ENCODE peak calls at places on chromosomes 5 and 9, in five cellular contexts. U is heart left ventricle, Q is spleen, S is Peyer's patch, K is testis. L is an unnamed sample.
A peak's percentile ranks its signal among the peaks of the same experiment; 100 is the strongest.

GRCh38 chr9:104743377-104743985 is 4.0 kb upstream of the NIPSNAP3A start:
- DNase-seq in U (no peak), Q (no peak), S (no peak), K (no peak), L (no peak)

GRCh38 chr5:132681983-132682382 is 8.2 kb downstream of the IL4 start:
- DNase-seq in U (no peak), Q (peak; percentile 51), S (no peak), K (no peak), L (no peak)

GRCh38 chr5:35087971-35088370 is 40.2 kb upstream of the AGXT2 start:
- DNase-seq in U (no peak), Q (no peak), S (no peak), K (peak; percentile 15), L (no peak)

GRCh38 chr9:74753650-74754049 is 134.1 kb downstream of the TRPM6 start:
- DNase-seq in U (no peak), Q (no peak), S (no peak), K (no peak), L (no peak)

GRCh38 chr9:98899399-98900056 is 44.2 kb upstream of the COL15A1 start:
- DNase-seq in U (no peak), Q (no peak), S (no peak), K (no peak), L (no peak)

GRCh38 chr5:175261098-175261497 is 182.9 kb downstream of the DRD1 start:
- DNase-seq in U (no peak), Q (no peak), S (no peak), K (no peak), L (no peak)

GRCh38 chr5:137296213-137296702 is 202.9 kb downstream of the SPOCK1 start:
- DNase-seq in U (no peak), Q (no peak), S (no peak), K (no peak), L (peak; percentile 79)

GRCh38 chr9:110371411-110372013 is 33.8 kb upstream of the TXNDC8 start:
- DNase-seq in U (no peak), Q (no peak), S (no peak), K (no peak), L (no peak)

GRCh38 chr5:108101105-108101504 is 280.8 kb downstream of the FBXL17 start:
- DNase-seq in U (no peak), Q (no peak), S (no peak), K (no peak), L (no peak)

GRCh38 chr5:96780626-96781025 is 27.1 kb downstream of the ERAP1 start:
- DNase-seq in U (no peak), Q (no peak), S (no peak), K (no peak), L (no peak)

DNA sequence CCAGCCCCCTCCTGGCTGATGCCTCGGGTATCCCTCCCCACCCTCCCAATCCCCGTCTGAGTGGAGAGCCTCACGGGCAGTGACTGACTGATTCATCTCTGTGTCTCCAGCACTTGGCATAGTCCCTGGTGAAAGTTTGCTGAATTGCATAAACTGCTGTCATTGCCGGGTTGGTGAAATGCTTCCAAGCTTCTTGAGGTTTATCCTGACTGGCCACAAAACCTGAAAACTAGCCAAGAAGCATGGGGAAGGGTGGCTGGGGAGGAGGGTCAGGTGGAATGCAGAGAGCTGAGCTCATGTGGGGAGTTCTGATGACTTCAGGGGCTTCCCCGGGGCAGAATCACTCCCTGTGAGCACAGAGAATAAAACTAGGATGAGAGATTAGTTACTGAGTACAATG is 56.9 kb upstream of the GGTA1 start:
- DNase-seq in U (no peak), Q (no peak), S (no peak), K (peak; percentile 23), L (peak; percentile 79)
- H3K4me3 ChIP-seq in U (no peak overlapping the region), Q (no peak overlapping the region), S (no peak overlapping the region), K (no peak overlapping the region), L (no peak overlapping the region)

GRCh38 chr9:35518212-35518917 is 28.5 kb downstream of the RUSC2 start:
- DNase-seq in U (no peak), Q (no peak), S (no peak), K (no peak), L (peak; percentile 28)

GRCh38 chr9:35519697-35520403 is 29.9 kb downstream of the RUSC2 start:
- DNase-seq in U (no peak), Q (no peak), S (no peak), K (no peak), L (no peak)

GRCh38 chr9:35520404-35520790 is 30.5 kb downstream of the RUSC2 start:
- DNase-seq in U (no peak), Q (no peak), S (no peak), K (no peak), L (no peak)

GRCh38 chr9:35517552-35518211 is 27.8 kb downstream of the RUSC2 start:
- DNase-seq in U (no peak), Q (no peak), S (no peak), K (no peak), L (peak; percentile 73)

GRCh38 chr9:35518981-35519679 is 29.2 kb downstream of the RUSC2 start:
- DNase-seq in U (no peak), Q (no peak), S (no peak), K (no peak), L (peak; percentile 77)
- H3K4me1 ChIP-seq in U (peaks cover 16% of the 10 kb centered on the region), Q (no peaks in the 10 kb centered on the region), S (no peaks in the 10 kb centered on the region), K (peaks cover 43% of the 10 kb centered on the region), L (peaks cover 90% of the 10 kb centered on the region)

GRCh38 chr9:82695704-82696103 is 367.2 kb downstream of the RASEF start:
- DNase-seq in U (no peak), Q (no peak), S (no peak), K (no peak), L (no peak)
- TF ChIP-seq POLR2A in U (no peak), Q (no peak), S (no peak), K (no peak), L (no peak)

GRCh38 chr9:94554439-94555331 is at the start of gene PCAT7:
- DNase-seq in U (no peak), Q (no peak), S (no peak), K (peak; percentile 73), L (no peak)
- H3K4me3 ChIP-seq in U (no peak within 1 kb of the TSS), Q (no peak within 1 kb of the TSS), S (no peak within 1 kb of the TSS), K (peak within 1 kb of the TSS; percentile 49), L (no peak within 1 kb of the TSS)

GRCh38 chr5:27524515-27524914 is 486.1 kb upstream of the CDH9 start:
- DNase-seq in U (no peak), Q (no peak), S (no peak), K (no peak), L (no peak)
- H3K4me1 ChIP-seq in U (no peaks in the 10 kb centered on the region), Q (no peaks in the 10 kb centered on the region), S (no peaks in the 10 kb centered on the region), K (no peaks in the 10 kb centered on the region), L (no peaks in the 10 kb centered on the region)

GRCh38 chr9:96088510-96088909 is 213.0 kb downstream of the ERCC6L2 start:
- DNase-seq in U (no peak), Q (no peak), S (no peak), K (no peak), L (no peak)

GRCh38 chr9:96087669-96088299 is 212.3 kb downstream of the ERCC6L2 start:
- DNase-seq in U (no peak), Q (no peak), S (no peak), K (no peak), L (no peak)

GRCh38 chr9:96089425-96089824 is 212.6 kb downstream of the HSD17B3 start:
- DNase-seq in U (no peak), Q (no peak), S (no peak), K (no peak), L (no peak)

GRCh38 chr9:96085536-96086143 is 210.1 kb downstream of the ERCC6L2 start:
- DNase-seq in U (no peak), Q (no peak), S (no peak), K (no peak), L (no peak)

GRCh38 chr9:96086936-96087582 is 211.6 kb downstream of the ERCC6L2 start:
- DNase-seq in U (no peak), Q (no peak), S (no peak), K (no peak), L (no peak)
- TF ChIP-seq POLR2A in U (no peak), Q (no peak), S (no peak), K (no peak), L (no peak)

GRCh38 chr9:137029058-137029922 is 1.3 kb upstream of the ABCA2 start:
- DNase-seq in U (peak; percentile 77), Q (peak; percentile 95), S (peak; percentile 82), K (peak; percentile 83), L (peak; percentile 45)
- H3K4me3 ChIP-seq in U (peak overlapping the region; percentile 45), Q (peak overlapping the region; percentile 60), S (peak overlapping the region; percentile 68), K (peak overlapping the region; percentile 60), L (peak overlapping the region; percentile 78)

DNA sequence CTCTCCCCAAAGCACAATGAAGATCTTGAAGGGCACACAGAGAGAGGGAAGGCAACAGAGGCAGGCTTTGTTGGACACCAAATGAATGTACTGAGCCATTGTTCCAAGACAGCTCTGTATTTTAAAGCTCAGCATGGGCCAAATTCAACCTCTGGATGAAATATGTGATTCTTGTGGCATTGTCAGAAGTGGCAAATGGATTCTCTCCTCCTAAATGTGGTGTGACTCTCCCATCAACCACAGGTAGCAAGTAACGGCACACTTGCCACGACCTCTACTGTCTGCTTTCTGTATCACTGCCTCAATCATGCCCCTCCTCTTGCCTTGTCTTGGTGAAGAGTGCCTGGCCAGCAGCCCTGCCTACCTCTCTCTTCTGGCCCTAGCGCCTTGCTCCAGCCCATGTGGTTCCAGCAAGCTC is 6.1 kb upstream of the MOB3B start:
- DNase-seq in U (no peak), Q (no peak), S (no peak), K (peak; percentile 34), L (no peak)
- H3K4me1 ChIP-seq in U (no peaks in the 10 kb centered on the region), Q (peaks cover 8% of the 10 kb centered on the region), S (no peaks in the 10 kb centered on the region), K (peaks cover 14% of the 10 kb centered on the region), L (peaks cover 44% of the 10 kb centered on the region)